ENCODE peak calls at places on chromosomes 1 and 21, in six cellular contexts. P is H1, L is IMR-90, X is mesenchymal stem cell, S is neuronal stem cell, K is trophoblast cell. U is an unnamed sample.

GRCh38 chr1:201026234-201026633 is 2.7 kb upstream of the KIF21B start:
- DNase-seq in P (no peak), X (no peak), L (peak), K (no peak), S (no peak), U (no peak)

GRCh38 chr1:9629445-9630201 is 21.9 kb upstream of the PIK3CD start:
- DNase-seq in L (no peak), K (no peak), S (no peak), P (no peak), X (no peak), U (no peak)

GRCh38 chr1:53600486-53600885 is 138.5 kb downstream of the GLIS1 start:
- DNase-seq in X (no peak), L (no peak), S (no peak), P (no peak), K (no peak), U (no peak)

GRCh38 chr21:45874716-45875415 is 106.7 kb upstream of the COL6A1 start:
- DNase-seq in P (no peak), K (peak), L (peak), S (no peak), X (peak), U (no peak)

GRCh38 chr1:181014431-181015257 is 8.0 kb downstream of the STX6 start:
- DNase-seq in L (no peak), P (no peak), K (no peak), S (no peak), X (no peak), U (no peak)

GRCh38 chr1:111561328-111561727 is 57.9 kb upstream of the ADORA3 start:
- DNase-seq in X (no peak), K (no peak), L (no peak), S (no peak), P (no peak), U (no peak)

GRCh38 chr1:41370756-41371420 is 9.7 kb downstream of the FOXO6 start:
- DNase-seq in K (no peak), L (no peak), P (no peak), S (no peak), X (no peak), U (no peak)

GRCh38 chr1:40951943-40952743 is 27.4 kb upstream of the CTPS1 start:
- DNase-seq in P (peak), L (peak), X (peak), S (peak), K (peak), U (peak)

GRCh38 chr1:216665381-216665780 is 57.8 kb downstream of the ESRRG start:
- DNase-seq in L (peak), K (peak), X (peak), S (no peak), P (no peak), U (no peak)

GRCh38 chr21:45029968-45030636 is 44.3 kb upstream of the ADARB1 start:
- DNase-seq in X (no peak), L (no peak), S (peak), P (peak), K (no peak), U (no peak)

GRCh38 chr1:169528214-169529067 is 42.7 kb upstream of the SLC19A2 start:
- DNase-seq in K (no peak), X (no peak), S (no peak), P (no peak), L (no peak), U (no peak)

GRCh38 chr1:39753132-39754025 is 14.7 kb downstream of the PPIE start:
- DNase-seq in L (no peak), X (no peak), P (no peak), K (no peak), S (no peak), U (peak)

GRCh38 chr1:89657886-89658285 is 25.0 kb downstream of the LRRC8C start:
- DNase-seq in X (no peak), K (no peak), L (peak), S (no peak), P (no peak), U (no peak)

GRCh38 chr21:29095203-29095602 is 21.8 kb upstream of the CCT8 start:
- DNase-seq in X (no peak), K (no peak), L (no peak), P (no peak), S (no peak), U (no peak)

GRCh38 chr1:197126698-197127097 is 19.8 kb downstream of the ASPM start:
- DNase-seq in X (no peak), P (no peak), K (no peak), S (no peak), L (no peak), U (no peak)

GRCh38 chr1:40774266-40774998 is 9.2 kb upstream of the KCNQ4 start:
- DNase-seq in K (peak), L (peak), S (peak), X (peak), P (peak), U (peak)

GRCh38 chr1:107993920-107994319 is 28.9 kb upstream of the VAV3 start:
- DNase-seq in P (no peak), L (no peak), X (no peak), S (no peak), K (peak), U (no peak)

GRCh38 chr1:101121515-101121914 is 95.9 kb upstream of the DPH5 start:
- DNase-seq in P (no peak), L (no peak), X (no peak), S (no peak), K (no peak), U (no peak)
- H3K14ac ChIP-seq in P (no peak), L (no peak), X (no peak), S (no peak), K (no peak), U (no peak)

DNA sequence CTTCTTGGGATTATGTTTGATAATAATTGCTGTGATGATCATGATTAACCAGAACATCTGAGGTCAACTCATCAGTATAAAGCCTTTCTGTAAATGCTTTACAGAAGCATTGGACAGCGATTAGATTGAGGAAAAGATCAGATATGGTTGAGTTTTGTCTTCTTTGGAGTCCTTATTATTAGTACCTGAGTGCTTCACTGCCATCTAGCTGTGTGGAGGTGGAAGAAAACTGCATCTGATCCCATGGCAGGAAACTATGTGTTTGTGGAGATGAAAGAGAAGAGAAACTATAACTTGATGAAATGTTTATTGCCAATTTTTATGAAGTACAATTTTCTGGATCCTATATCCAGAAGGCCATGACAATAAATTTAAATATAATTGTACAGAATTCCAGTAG is 11.4 kb downstream of the FLG2 start:
- DNase-seq in X (no peak), P (no peak), K (no peak), S (no peak), L (no peak), U (no peak)
- H3K14ac ChIP-seq in X (no peak), P (no peak), K (no peak), S (no peak), L (no peak), U (no peak)

DNA sequence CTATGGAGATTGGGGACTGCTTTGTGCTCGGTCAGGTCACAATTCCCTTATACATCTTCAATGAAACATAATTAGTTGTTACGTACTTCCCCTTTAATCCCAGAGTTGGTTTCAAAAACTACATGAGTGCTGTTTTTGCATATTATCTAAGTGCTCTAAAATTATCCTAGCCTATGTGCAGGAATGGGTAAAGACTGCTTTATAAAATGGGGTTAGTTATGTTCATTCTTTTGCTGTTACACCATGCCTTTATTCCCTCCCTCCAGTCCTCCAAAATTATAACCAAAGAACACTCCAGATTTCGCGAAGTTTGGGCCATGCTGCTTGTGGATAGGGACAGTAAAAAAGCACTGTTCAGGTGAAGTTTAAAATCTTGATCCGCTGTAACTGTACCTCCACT is 173.9 kb upstream of the SNX7 start:
- DNase-seq in L (no peak), P (no peak), K (no peak), S (no peak), X (no peak), U (no peak)
- H3K14ac ChIP-seq in L (no peak), P (no peak), K (no peak), S (no peak), X (no peak), U (no peak)

DNA sequence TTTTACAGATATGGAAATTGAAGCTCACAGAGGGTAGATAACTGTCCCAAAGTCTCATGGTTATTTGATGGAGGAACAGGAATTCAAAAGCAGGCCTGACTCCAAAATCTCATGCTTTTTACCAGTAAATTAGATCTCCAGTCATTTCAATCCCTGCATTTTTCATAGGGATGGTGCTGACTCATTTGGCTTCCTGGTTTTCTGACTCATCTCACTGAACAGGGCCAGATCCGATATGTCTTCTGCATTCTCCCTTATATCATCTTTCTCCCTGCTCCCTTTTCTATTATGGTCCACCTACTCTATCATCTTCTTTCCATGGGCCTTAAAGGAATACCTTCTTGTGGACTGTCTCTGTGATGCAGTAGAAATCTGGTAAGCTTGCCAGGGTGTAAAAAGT is 187.2 kb downstream of the FGGY start:
- DNase-seq in P (no peak), K (peak), S (no peak), X (peak), L (peak), U (no peak)
- H3K14ac ChIP-seq in P (no peak), K (no peak), S (no peak), X (no peak), L (peak), U (no peak)

GRCh38 chr1:155529929-155530328 is 32.7 kb downstream of the ASH1L start:
- DNase-seq in P (no peak), K (no peak), L (no peak), S (no peak), X (no peak), U (no peak)
- H3K14ac ChIP-seq in P (no peak), K (no peak), L (no peak), S (no peak), X (no peak), U (no peak)

GRCh38 chr1:71755441-71755840 is 526.9 kb downstream of the NEGR1 start:
- DNase-seq in L (no peak), P (no peak), S (no peak), X (no peak), K (no peak), U (no peak)
- H3K14ac ChIP-seq in L (no peak), P (no peak), S (no peak), X (no peak), K (no peak), U (no peak)

GRCh38 chr1:155024315-155024714 is 9.3 kb downstream of the DCST2 start:
- DNase-seq in P (no peak), S (no peak), X (no peak), K (no peak), L (no peak), U (no peak)

GRCh38 chr1:155023627-155024026 is 10.0 kb downstream of the DCST2 start:
- DNase-seq in X (no peak), L (no peak), P (no peak), K (no peak), S (no peak), U (no peak)

GRCh38 chr1:155026588-155026987 is 7.0 kb downstream of the DCST2 start:
- DNase-seq in K (peak), L (peak), P (no peak), S (no peak), X (no peak), U (no peak)

GRCh38 chr1:155022927-155023236 is 10.7 kb downstream of the DCST2 start:
- DNase-seq in P (no peak), X (no peak), L (no peak), K (no peak), S (no peak), U (no peak)

DNA sequence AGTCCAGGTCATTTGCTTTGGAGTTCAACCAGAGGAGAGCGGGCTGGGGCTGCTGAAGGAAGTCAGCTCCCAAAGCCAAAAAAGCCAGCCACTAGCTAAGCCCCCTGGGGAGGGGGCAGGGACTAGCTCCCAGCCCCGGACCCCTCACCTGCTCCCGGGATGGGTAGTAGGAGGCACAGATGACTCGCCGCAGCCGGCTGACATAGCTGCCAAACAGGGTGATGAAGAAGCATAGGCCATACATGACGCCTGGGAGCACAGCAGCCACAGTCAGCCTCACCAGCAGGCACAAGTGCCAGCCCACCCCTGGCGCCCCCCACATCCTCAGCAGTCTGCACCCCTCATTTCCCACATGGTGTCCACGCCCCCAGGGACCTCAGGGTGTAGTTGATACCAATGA is 7.4 kb downstream of the DCST2 start:
- DNase-seq in K (no peak), L (no peak), X (no peak), P (no peak), S (no peak), U (no peak)
- H3K14ac ChIP-seq in K (peak), L (no peak), X (no peak), P (no peak), S (no peak), U (no peak)

GRCh38 chr1:90945287-90945686 is 76.5 kb downstream of the ZNF644 start:
- DNase-seq in K (no peak), P (no peak), S (no peak), X (no peak), L (no peak), U (no peak)
- H3K14ac ChIP-seq in K (no peak), P (no peak), S (no peak), X (no peak), L (no peak), U (no peak)

U was measured in H9.